ENCODE peak calls at places on chromosomes 12 and 14, in nine cellular contexts. W is HS-5; J is frontal cortex; V is NCI-H1694; N is AG09319; G is stimulated activated effector memory CD8-positive, alpha-beta T cell treated with anti-CD3 and anti-CD28 coated beads, Interleukin-12 subunit alpha, Interleukin-12 subunit beta, amount 100 ng/mL, for 72 hours; M is lung microvascular endothelial cell; O is foreskin fibroblast; A is aorta. Q is an unnamed sample.

GRCh38 chr12:43104524-43104923 is 447.5 kb downstream of the ADAMTS20 start:
- DNase-seq in V (no peak), J (no peak), N (no peak), G (no peak), O (peak; percentile 57), W (peak; percentile 40), A (no peak), M (no peak), Q (no peak)

GRCh38 chr12:102769323-102769916 is 147.6 kb downstream of the PAH start:
- DNase-seq in V (peak; percentile 58), A (peak; percentile 53), W (peak; percentile 28), M (peak; percentile 57), G (peak; percentile 62), J (peak; percentile 32), N (peak; percentile 27), O (peak; percentile 38), Q (peak; percentile 52)

GRCh38 chr14:36504805-36505192 is 15.2 kb downstream of the NKX2-1 start:
- DNase-seq in M (no peak), V (no peak), O (no peak), W (no peak), N (no peak), J (no peak), G (no peak), A (no peak), Q (peak; percentile 2)

GRCh38 chr14:77011226-77011762 is 17.2 kb downstream of the IRF2BPL start:
- DNase-seq in V (no peak), G (no peak), O (no peak), M (no peak), W (no peak), N (no peak), J (no peak), A (no peak), Q (no peak)

GRCh38 chr12:105347486-105347885 is 17.0 kb downstream of the C12orf75 start:
- DNase-seq in A (no peak), N (no peak), J (no peak), O (no peak), W (no peak), V (no peak), M (no peak), G (no peak), Q (no peak)

GRCh38 chr14:90539496-90539775 is 142.6 kb downstream of the CALM1 start:
- DNase-seq in W (no peak), V (no peak), J (no peak), O (no peak), G (no peak), M (no peak), A (no peak), N (no peak), Q (no peak)

GRCh38 chr12:128825845-128826244 is 2.1 kb upstream of the SLC15A4 start:
- DNase-seq in J (no peak), G (no peak), V (peak; percentile 7), O (no peak), W (no peak), N (no peak), M (no peak), A (no peak), Q (no peak)

GRCh38 chr12:116734156-116734768 is 3.6 kb downstream of the SPRING1 start:
- DNase-seq in W (no peak), N (no peak), J (no peak), G (no peak), V (no peak), M (no peak), A (no peak), O (no peak), Q (no peak)

GRCh38 chr12:3117628-3118027 is 40.4 kb downstream of the TSPAN9 start:
- DNase-seq in N (peak; percentile 78), V (peak; percentile 53), W (peak; percentile 80), A (no peak), G (no peak), J (no peak), M (no peak), O (peak; percentile 83), Q (no peak)

GRCh38 chr14:100416921-100417451 is 93.8 kb downstream of the SLC25A47 start:
- DNase-seq in A (no peak), J (no peak), M (no peak), N (no peak), G (no peak), O (peak; percentile 54), W (peak; percentile 53), V (no peak), Q (no peak)

GRCh38 chr14:57737598-57737997 is 128.3 kb downstream of the SLC35F4 start:
- DNase-seq in G (no peak), M (no peak), W (no peak), J (no peak), O (no peak), N (no peak), V (no peak), A (no peak), Q (no peak)

GRCh38 chr12:124157416-124157815 is 137.5 kb upstream of the RFLNA start:
- DNase-seq in G (no peak), M (no peak), A (no peak), N (no peak), W (no peak), O (no peak), J (no peak), V (no peak), Q (no peak)

GRCh38 chr14:23494223-23494622 is 24.7 kb downstream of the NGDN start:
- DNase-seq in A (no peak), J (no peak), M (no peak), N (no peak), V (no peak), G (no peak), O (no peak), W (no peak), Q (no peak)

GRCh38 chr12:123115409-123116111 is 35.3 kb downstream of the PITPNM2 start:
- DNase-seq in O (peak; percentile 79), A (peak; percentile 79), M (no peak), W (peak; percentile 75), G (no peak), J (peak; percentile 64), V (no peak), N (peak; percentile 84), Q (no peak)

GRCh38 chr14:90815817-90816662 is at the start of gene TTC7B:
- DNase-seq in J (peak; percentile 94), V (no peak), G (peak; percentile 62), A (no peak), M (peak; percentile 56), N (no peak), O (no peak), W (no peak), Q (peak; percentile 90)

GRCh38 chr12:54009171-54010052 is 627 bp downstream of the HOXC8 start:
- DNase-seq in G (no peak), A (peak; percentile 59), V (no peak), W (no peak), J (no peak), N (no peak), M (no peak), O (no peak), Q (no peak)

GRCh38 chr12:130872179-130873096 is 572 bp downstream of the RAN start:
- DNase-seq in A (peak; percentile 56), V (no peak), G (peak; percentile 55), W (no peak), M (peak; percentile 55), J (peak; percentile 80), O (no peak), N (no peak), Q (peak; percentile 36)

GRCh38 chr14:69483765-69484443 is 624 bp upstream of the PLEKHD1 start:
- DNase-seq in W (no peak), V (no peak), O (no peak), A (peak; percentile 50), J (peak; percentile 53), N (no peak), G (no peak), M (peak; percentile 45), Q (no peak)

GRCh38 chr12:3683670-3684069 is 69.2 kb downstream of the CRACR2A start:
- DNase-seq in A (no peak), M (peak; percentile 38), W (no peak), J (no peak), V (no peak), O (no peak), G (peak; percentile 20), N (no peak), Q (no peak)

GRCh38 chr14:53019391-53019790 is 68.5 kb upstream of the FERMT2 start:
- DNase-seq in A (no peak), J (no peak), V (no peak), N (no peak), M (no peak), G (no peak), O (peak; percentile 11), W (no peak), Q (no peak)

GRCh38 chr14:91509083-91509877 is 830 bp downstream of the PPP4R3A start:
- DNase-seq in O (peak; percentile 7), A (peak; percentile 57), J (peak; percentile 24), V (peak; percentile 37), M (peak; percentile 37), G (peak; percentile 82), W (no peak), N (no peak), Q (peak; percentile 26)

GRCh38 chr12:22518998-22519397 is 25.3 kb downstream of the C2CD5 start:
- DNase-seq in W (no peak), A (no peak), J (no peak), M (no peak), O (no peak), V (no peak), G (no peak), N (no peak), Q (no peak)

GRCh38 chr14:74240794-74241610 is 1.8 kb downstream of the VSX2 start:
- DNase-seq in J (peak; percentile 44), V (no peak), O (no peak), M (peak; percentile 26), G (no peak), N (no peak), A (no peak), W (no peak), Q (no peak)

GRCh38 chr12:43131304-43131703 is 420.7 kb downstream of the ADAMTS20 start:
- DNase-seq in A (no peak), G (no peak), N (no peak), M (no peak), W (no peak), J (no peak), O (no peak), V (no peak), Q (no peak)

GRCh38 chr12:109771746-109772621 is 58.4 kb downstream of the FAM222A start:
- DNase-seq in O (no peak), N (no peak), M (no peak), V (no peak), J (no peak), W (no peak), G (no peak), A (no peak), Q (no peak)

GRCh38 chr14:91219505-91220389 is 24.8 kb downstream of the GPR68 start:
- DNase-seq in V (no peak), O (no peak), M (no peak), J (no peak), N (no peak), W (no peak), A (no peak), G (no peak), Q (no peak)

GRCh38 chr14:92143962-92144361 is 22.2 kb downstream of the CPSF2 start:
- DNase-seq in J (no peak), O (peak; percentile 29), M (no peak), N (no peak), W (no peak), A (no peak), V (no peak), G (no peak), Q (no peak)

GRCh38 chr12:65940744-65941143 is 116.5 kb downstream of the HMGA2 start:
- DNase-seq in A (no peak), N (no peak), G (no peak), W (no peak), V (no peak), M (no peak), O (no peak), J (no peak), Q (no peak)

GRCh38 chr12:69405466-69405865 is 45.9 kb downstream of the YEATS4 start:
- DNase-seq in O (peak; percentile 92), W (peak; percentile 89), M (peak; percentile 95), V (no peak), A (peak; percentile 72), G (no peak), J (no peak), N (peak; percentile 74), Q (no peak)

GRCh38 chr12:113040722-113041168 is 15.8 kb upstream of the DTX1 start:
- DNase-seq in O (peak; percentile 85), V (no peak), A (peak; percentile 81), G (no peak), N (peak; percentile 31), J (no peak), W (peak; percentile 93), M (peak; percentile 72), Q (no peak)

GRCh38 chr12:68614772-68615171 is 4.1 kb downstream of the RAP1B start:
- DNase-seq in O (no peak), W (no peak), N (no peak), M (no peak), A (no peak), V (no peak), G (no peak), J (no peak), Q (no peak)